ENCODE peak calls at places on chromosomes 6 and 20, in nine cellular contexts. U is stomach, B is tibial artery, V is endodermal cell, S is cardiac muscle cell, Q is NT2/D1, I is bronchial epithelial cell, P is Karpas-422, M is fibroblast of lung. H is an unnamed sample.

GRCh38 chr20:15977758-15978157 is 595.5 kb downstream of the KIF16B start:
- DNase-seq in U (no peak), B (no peak), V (no peak), S (no peak), Q (no peak), I (no peak), P (peak; percentile 15), M (no peak), H (no peak)

GRCh38 chr20:59025511-59025910 is 6.3 kb downstream of the TUBB1 start:
- DNase-seq in U (no peak), B (no peak), V (no peak), S (no peak), Q (no peak), I (no peak), P (no peak), M (no peak), H (peak; percentile 19)

GRCh38 chr6:145630598-145630997 is 104.7 kb downstream of the EPM2A start:
- DNase-seq in U (no peak), B (no peak), V (no peak), S (no peak), Q (no peak), I (no peak), P (no peak), M (no peak), H (no peak)

GRCh38 chr6:157944983-157945931 is 36.4 kb upstream of the SYNJ2 start:
- DNase-seq in U (no peak), B (no peak), V (no peak), S (no peak), Q (no peak), I (no peak), P (no peak), M (peak; percentile 78), H (no peak)

GRCh38 chr6:30556714-30556963 is 350 bp upstream of the GNL1 start:
- DNase-seq in U (peak; percentile 89), B (peak; percentile 95), V (peak; percentile 94), S (peak; percentile 90), Q (no peak), I (no peak), P (peak; percentile 97), M (no peak), H (peak; percentile 93)

GRCh38 chr20:57654998-57655811 is 35.0 kb upstream of the ZBP1 start:
- DNase-seq in U (peak; percentile 15), B (no peak), V (peak; percentile 73), S (no peak), Q (no peak), I (no peak), P (no peak), M (peak; percentile 20), H (peak; percentile 87)

GRCh38 chr6:89035252-89036106 is 45.1 kb upstream of the PNRC1 start:
- DNase-seq in U (peak; percentile 72), B (peak; percentile 92), V (no peak), S (peak; percentile 54), Q (no peak), I (peak; percentile 100), P (no peak), M (peak; percentile 96), H (peak; percentile 98)

GRCh38 chr20:48224531-48224930 is 439.2 kb upstream of the SULF2 start:
- DNase-seq in U (no peak), B (no peak), V (no peak), S (no peak), Q (no peak), I (no peak), P (no peak), M (peak; percentile 8), H (no peak)

GRCh38 chr6:129498950-129499870 is 210.8 kb downstream of the ARHGAP18 start:
- DNase-seq in U (no peak), B (peak; percentile 33), V (peak; percentile 54), S (peak; percentile 61), Q (peak; percentile 28), I (peak; percentile 71), P (peak; percentile 85), M (peak; percentile 63), H (no peak)

GRCh38 chr6:31862344-31863235 is at the start of gene NEU1:
- DNase-seq in U (peak; percentile 99), B (peak; percentile 100), V (peak; percentile 100), S (peak; percentile 100), Q (peak; percentile 99), I (peak; percentile 99), P (peak; percentile 100), M (peak; percentile 100), H (peak; percentile 100)

GRCh38 chr6:38192011-38192410 is 372.5 kb downstream of the ZFAND3 start:
- DNase-seq in U (no peak), B (no peak), V (peak; percentile 77), S (peak; percentile 32), Q (no peak), I (no peak), P (no peak), M (no peak), H (no peak)

GRCh38 chr6:76466286-76466685 is 393.8 kb upstream of the IMPG1 start:
- DNase-seq in U (no peak), B (no peak), V (no peak), S (no peak), Q (no peak), I (no peak), P (no peak), M (no peak), H (no peak)

GRCh38 chr6:84926171-84926570 is 161.8 kb upstream of the TBX18 start:
- DNase-seq in U (no peak), B (no peak), V (no peak), S (no peak), Q (no peak), I (peak; percentile 46), P (no peak), M (no peak), H (no peak)

DNA sequence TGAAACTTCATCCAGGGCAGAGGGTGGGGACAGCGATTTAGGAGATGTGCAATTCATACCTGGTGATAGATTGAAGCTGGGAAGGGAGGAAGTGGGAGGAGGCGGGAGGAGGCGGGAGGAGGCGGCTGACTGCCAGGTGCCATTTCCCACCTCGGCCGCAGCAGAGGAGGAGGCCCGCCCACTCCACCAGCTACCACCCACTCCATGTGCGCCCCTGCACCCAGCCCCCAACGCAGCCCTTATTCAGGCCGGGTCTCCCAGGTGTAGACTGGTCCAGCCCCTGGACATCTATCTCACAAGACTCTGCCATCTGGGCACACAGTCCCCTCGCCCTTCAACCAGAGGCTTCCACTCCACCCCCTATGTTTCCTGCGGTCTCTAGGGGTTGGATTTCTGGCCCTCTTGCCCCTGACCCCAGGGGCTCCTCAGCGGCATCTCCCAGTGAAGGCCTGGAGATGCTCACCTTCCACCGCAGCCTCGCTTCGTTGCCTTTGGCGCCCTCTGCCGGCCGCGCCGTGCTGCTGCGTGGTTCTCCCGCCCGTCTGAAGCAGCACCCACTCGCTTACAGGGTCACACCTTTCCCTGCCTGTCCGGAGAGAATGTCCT is 32.6 kb upstream of the FAM83D start:
- DNase-seq in U (peak; percentile 75), B (peak; percentile 51), V (peak; percentile 94), S (peak; percentile 77), Q (peak; percentile 33), I (peak; percentile 23), P (peak; percentile 89), M (peak; percentile 8), H (no peak)
- H3K4me3 ChIP-seq in U (peak overlapping the region; percentile 31), B (no peak overlapping the region), V (no peak overlapping the region), S (no peak overlapping the region), Q (no peak overlapping the region), I (no peak overlapping the region), P (no peak overlapping the region), M (no peak overlapping the region), H (no peak overlapping the region)

GRCh38 chr6:3315068-3315467 is 56.3 kb downstream of the PSMG4 start:
- DNase-seq in U (no peak), B (no peak), V (peak; percentile 22), S (no peak), Q (no peak), I (no peak), P (no peak), M (no peak), H (no peak)

GRCh38 chr6:3316363-3316762 is 57.6 kb downstream of the PSMG4 start:
- DNase-seq in U (peak; percentile 11), B (no peak), V (peak; percentile 27), S (no peak), Q (no peak), I (no peak), P (no peak), M (no peak), H (no peak)

GRCh38 chr6:3314621-3315020 is 55.9 kb downstream of the PSMG4 start:
- DNase-seq in U (no peak), B (no peak), V (peak; percentile 33), S (no peak), Q (no peak), I (no peak), P (no peak), M (no peak), H (no peak)

GRCh38 chr6:3316818-3317217 is 58.1 kb downstream of the PSMG4 start:
- DNase-seq in U (no peak), B (no peak), V (peak; percentile 28), S (no peak), Q (no peak), I (no peak), P (no peak), M (no peak), H (no peak)

GRCh38 chr6:3315841-3316240 is 57.1 kb downstream of the PSMG4 start:
- DNase-seq in U (no peak), B (no peak), V (peak; percentile 38), S (no peak), Q (no peak), I (no peak), P (no peak), M (no peak), H (no peak)
- H3K27me3 ChIP-seq in U (no peaks in the 10 kb centered on the region), B (no peaks in the 10 kb centered on the region), V (no peaks in the 10 kb centered on the region), S (no peaks in the 10 kb centered on the region), Q (no peaks in the 10 kb centered on the region), I (peaks cover 3% of the 10 kb centered on the region), P (no peaks in the 10 kb centered on the region), M (peaks cover 24% of the 10 kb centered on the region), H (no peaks in the 10 kb centered on the region)

GRCh38 chr20:9927224-9927623 is 88.3 kb upstream of the PAK5 start:
- DNase-seq in U (no peak), B (no peak), V (no peak), S (no peak), Q (no peak), I (peak; percentile 96), P (no peak), M (no peak), H (no peak)

GRCh38 chr20:9930142-9930541 is 91.3 kb upstream of the PAK5 start:
- DNase-seq in U (no peak), B (no peak), V (no peak), S (no peak), Q (no peak), I (peak; percentile 74), P (no peak), M (no peak), H (no peak)

GRCh38 chr20:9928281-9928737 is 89.4 kb upstream of the PAK5 start:
- DNase-seq in U (no peak), B (no peak), V (no peak), S (no peak), Q (no peak), I (no peak), P (no peak), M (no peak), H (no peak)

GRCh38 chr20:9926476-9926875 is 87.6 kb upstream of the PAK5 start:
- DNase-seq in U (no peak), B (no peak), V (no peak), S (no peak), Q (no peak), I (no peak), P (no peak), M (no peak), H (no peak)

GRCh38 chr20:9928955-9929354 is 90.1 kb upstream of the PAK5 start:
- DNase-seq in U (no peak), B (no peak), V (no peak), S (no peak), Q (no peak), I (peak; percentile 81), P (no peak), M (no peak), H (no peak)
- H3K4me3 ChIP-seq in U (no peak overlapping the region), B (no peak overlapping the region), V (no peak overlapping the region), S (no peak overlapping the region), Q (no peak overlapping the region), I (no peak overlapping the region), P (no peak overlapping the region), M (no peak overlapping the region), H (no peak overlapping the region)

GRCh38 chr6:149995235-149995750 is 30.0 kb downstream of the RAET1L start:
- DNase-seq in U (no peak), B (no peak), V (no peak), S (no peak), Q (no peak), I (no peak), P (no peak), M (no peak), H (no peak)
- H3K27me3 ChIP-seq in U (peaks cover 10% of the 10 kb centered on the region), B (peaks cover 90% of the 10 kb centered on the region), V (peaks cover 74% of the 10 kb centered on the region), S (peaks cover 74% of the 10 kb centered on the region), Q (peaks cover 37% of the 10 kb centered on the region), I (peaks cover 30% of the 10 kb centered on the region), P (no peaks in the 10 kb centered on the region), M (peaks cover 36% of the 10 kb centered on the region), H (peaks cover 37% of the 10 kb centered on the region)